ENCODE peak calls at places on chromosomes 12 and 14, in six cellular contexts. J is brain microvascular endothelial cell, E is cardiac fibroblast, N is BJ, Q is epithelial cell of esophagus, W is tibial nerve. R is an unnamed sample.

GRCh38 chr14:99479160-99479902 is 1.3 kb downstream of the SETD3 start:
- DNase-seq in J (no peak), E (peak), N (no peak), Q (no peak), W (no peak), R (no peak)

GRCh38 chr12:118302053-118302452 is 70.7 kb downstream of the TAOK3 start:
- DNase-seq in J (no peak), E (peak), N (no peak), Q (peak), W (no peak), R (no peak)

GRCh38 chr12:116160196-116160595 is 117.3 kb downstream of the MED13L start:
- DNase-seq in J (no peak), E (peak), N (no peak), Q (peak), W (no peak), R (no peak)

GRCh38 chr14:61898568-61898967 is 136.3 kb downstream of the SNAPC1 start:
- DNase-seq in J (no peak), E (no peak), N (no peak), Q (no peak), W (no peak), R (no peak)

GRCh38 chr12:41486718-41487117 is 298.6 kb downstream of the PDZRN4 start:
- DNase-seq in J (peak), E (peak), N (peak), Q (peak), W (no peak), R (no peak)

GRCh38 chr12:106871477-106871876 is 84.2 kb upstream of the TMEM263 start:
- DNase-seq in J (no peak), E (peak), N (peak), Q (peak), W (no peak), R (no peak)

GRCh38 chr12:93982847-93983315 is 165.5 kb upstream of the PLXNC1 start:
- DNase-seq in J (peak), E (peak), N (peak), Q (peak), W (no peak), R (no peak)

GRCh38 chr14:68274722-68275121 is 455.1 kb downstream of the RAD51B start:
- DNase-seq in J (no peak), E (no peak), N (no peak), Q (no peak), W (no peak), R (no peak)

GRCh38 chr12:58774731-58775130 is 145.6 kb downstream of the LRIG3 start:
- DNase-seq in J (no peak), E (no peak), N (no peak), Q (no peak), W (no peak), R (no peak)

GRCh38 chr12:21637985-21638891 is 19.4 kb downstream of the LDHB start:
- DNase-seq in J (peak), E (peak), N (no peak), Q (no peak), W (no peak), R (no peak)

GRCh38 chr12:46790066-46790465 is 35.7 kb downstream of the SLC38A4 start:
- DNase-seq in J (no peak), E (no peak), N (no peak), Q (no peak), W (no peak), R (no peak)

GRCh38 chr12:108738165-108738564 is 6.8 kb upstream of the CORO1C start:
- DNase-seq in J (no peak), E (no peak), N (no peak), Q (no peak), W (no peak), R (no peak)

GRCh38 chr12:5433081-5433839 is 1.4 kb downstream of the NTF3 start:
- DNase-seq in J (no peak), E (no peak), N (no peak), Q (no peak), W (no peak), R (no peak)

GRCh38 chr12:86264451-86265328 is 8.5 kb upstream of the MGAT4C start:
- DNase-seq in J (no peak), E (no peak), N (no peak), Q (peak), W (no peak), R (no peak)

GRCh38 chr14:22849212-22849819 is 12.9 kb downstream of the MMP14 start:
- DNase-seq in J (peak), E (peak), N (no peak), Q (peak), W (peak), R (no peak)

GRCh38 chr12:63150255-63151060 is 543 bp downstream of the AVPR1A start:
- DNase-seq in J (no peak), E (no peak), N (no peak), Q (peak), W (no peak), R (no peak)

GRCh38 chr12:16245199-16245598 is 32.3 kb downstream of the SLC15A5 start:
- DNase-seq in J (no peak), E (no peak), N (no peak), Q (no peak), W (no peak), R (no peak)

GRCh38 chr14:104171948-104172347 is 33.6 kb downstream of the KIF26A start:
- DNase-seq in J (no peak), E (no peak), N (no peak), Q (no peak), W (no peak), R (no peak)

GRCh38 chr12:76020281-76020680 is 11.3 kb downstream of the PHLDA1 start:
- DNase-seq in J (peak), E (peak), N (no peak), Q (peak), W (no peak), R (no peak)

GRCh38 chr12:19402743-19403400 is 36.4 kb upstream of the AEBP2 start:
- DNase-seq in J (peak), E (peak), N (no peak), Q (peak), W (no peak), R (no peak)

GRCh38 chr14:21054123-21054767 is 3.4 kb upstream of the RNASE8 start:
- DNase-seq in J (no peak), E (no peak), N (no peak), Q (no peak), W (no peak), R (no peak)

GRCh38 chr12:52630609-52631200 is 12.3 kb upstream of the KRT73 start:
- DNase-seq in J (no peak), E (peak), N (no peak), Q (no peak), W (no peak), R (no peak)

GRCh38 chr14:26138764-26139445 is 458.9 kb downstream of the NOVA1 start:
- DNase-seq in J (peak), E (peak), N (no peak), Q (peak), W (no peak), R (peak)

GRCh38 chr14:90649096-90649495 is 167.1 kb downstream of the TTC7B start:
- DNase-seq in J (peak), E (peak), N (no peak), Q (no peak), W (no peak), R (no peak)

GRCh38 chr12:123040106-123040505 is 59.6 kb downstream of the ARL6IP4 start:
- DNase-seq in J (no peak), E (no peak), N (no peak), Q (no peak), W (no peak), R (no peak)

GRCh38 chr12:60752589-60752988 is 1156.8 kb downstream of the SLC16A7 start:
- DNase-seq in J (no peak), E (no peak), N (no peak), Q (no peak), W (no peak), R (no peak)

GRCh38 chr12:52190860-52191729 is 719 bp downstream of the KRT80 start:
- DNase-seq in J (no peak), E (no peak), N (no peak), Q (peak), W (no peak), R (no peak)

GRCh38 chr12:109085590-109085989 is 7.7 kb downstream of the ALKBH2 start:
- DNase-seq in J (no peak), E (no peak), N (no peak), Q (no peak), W (no peak), R (no peak)

GRCh38 chr12:122862872-122863701 is 27.8 kb downstream of the HIP1R start:
- DNase-seq in J (no peak), E (no peak), N (no peak), Q (peak), W (no peak), R (no peak)

GRCh38 chr14:37413504-37414003 is 181.5 kb downstream of the FOXA1 start:
- DNase-seq in J (no peak), E (no peak), N (no peak), Q (no peak), W (no peak), R (no peak)

GRCh38 chr12:53070901-53071492 is 8.2 kb downstream of the SPRYD3 start:
- DNase-seq in J (no peak), E (no peak), N (no peak), Q (no peak), W (no peak), R (no peak)

GRCh38 chr14:95327558-95328374 is 8.1 kb upstream of the CLMN start:
- DNase-seq in J (no peak), E (no peak), N (no peak), Q (no peak), W (no peak), R (no peak)

GRCh38 chr12:120130011-120130410 is 13.5 kb upstream of the RAB35 start:
- DNase-seq in J (no peak), E (no peak), N (no peak), Q (no peak), W (no peak), R (no peak)

GRCh38 chr14:70995671-70996070 is 88.4 kb downstream of the PCNX1 start:
- DNase-seq in J (no peak), E (peak), N (no peak), Q (peak), W (no peak), R (no peak)
- H3K4me3 ChIP-seq in J (no peak), E (no peak), N (no peak), Q (no peak), W (no peak), R (no peak)

GRCh38 chr12:57145460-57146059 is 1.9 kb downstream of the LRP1-AS start:
- DNase-seq in J (no peak), E (no peak), N (no peak), Q (no peak), W (no peak), R (no peak)
- TF ChIP-seq CTCF in J (no peak), E (no peak), N (no peak), Q (no peak), W (no peak), R (no peak)

GRCh38 chr12:6539276-6540134 is 5.2 kb downstream of the GAPDH start:
- DNase-seq in J (no peak), E (peak), N (no peak), Q (peak), W (no peak), R (no peak)

GRCh38 chr12:6538420-6539275 is 4.3 kb downstream of the GAPDH start:
- DNase-seq in J (no peak), E (peak), N (no peak), Q (peak), W (no peak), R (no peak)

GRCh38 chr12:6541371-6542165 is 7.3 kb downstream of the GAPDH start:
- DNase-seq in J (no peak), E (no peak), N (no peak), Q (no peak), W (no peak), R (no peak)

GRCh38 chr12:6542209-6543009 is 8.1 kb downstream of the GAPDH start:
- DNase-seq in J (no peak), E (no peak), N (no peak), Q (no peak), W (no peak), R (no peak)

GRCh38 chr12:6540181-6540877 is 6.0 kb downstream of the GAPDH start:
- DNase-seq in J (peak), E (peak), N (peak), Q (peak), W (peak), R (no peak)
- H3K4me3 ChIP-seq in J (no peak), E (peak), N (peak), Q (peak), W (no peak), R (no peak)

GRCh38 chr12:98955284-98955683 is 310.2 kb downstream of the APAF1 start:
- DNase-seq in J (peak), E (peak), N (no peak), Q (peak), W (no peak), R (no peak)
- TF ChIP-seq CTCF in J (peak), E (peak), N (peak), Q (peak), W (no peak), R (peak)

GRCh38 chr12:10098762-10099161 is at the start of gene CLEC1A:
- DNase-seq in J (no peak), E (no peak), N (peak), Q (no peak), W (no peak), R (no peak)

GRCh38 chr12:10101042-10101579 is 2.3 kb upstream of the CLEC1A start:
- DNase-seq in J (no peak), E (no peak), N (peak), Q (peak), W (no peak), R (no peak)

GRCh38 chr12:10094648-10095047 is 4.1 kb downstream of the CLEC1A start:
- DNase-seq in J (no peak), E (no peak), N (no peak), Q (no peak), W (no peak), R (no peak)

GRCh38 chr12:10095971-10096370 is 2.8 kb downstream of the CLEC1A start:
- DNase-seq in J (no peak), E (no peak), N (no peak), Q (no peak), W (no peak), R (no peak)

GRCh38 chr12:10097521-10097920 is 1.3 kb downstream of the CLEC1A start:
- DNase-seq in J (no peak), E (no peak), N (peak), Q (no peak), W (no peak), R (no peak)
- H3K4me3 ChIP-seq in J (no peak), E (no peak), N (no peak), Q (no peak), W (peak), R (no peak)

GRCh38 chr14:97301931-97302559 is 504.9 kb downstream of the VRK1 start:
- DNase-seq in J (no peak), E (no peak), N (no peak), Q (no peak), W (no peak), R (no peak)

GRCh38 chr14:97298331-97298730 is 501.1 kb downstream of the VRK1 start:
- DNase-seq in J (no peak), E (no peak), N (no peak), Q (no peak), W (no peak), R (no peak)

GRCh38 chr14:97295108-97295710 is 498.0 kb downstream of the VRK1 start:
- DNase-seq in J (no peak), E (no peak), N (no peak), Q (no peak), W (no peak), R (no peak)

GRCh38 chr14:97298775-97299174 is 501.6 kb downstream of the VRK1 start:
- DNase-seq in J (no peak), E (no peak), N (no peak), Q (no peak), W (no peak), R (no peak)

GRCh38 chr14:97299661-97300060 is 502.5 kb downstream of the VRK1 start:
- DNase-seq in J (no peak), E (no peak), N (no peak), Q (no peak), W (no peak), R (no peak)
- TF ChIP-seq CTCF in J (no peak), E (no peak), N (no peak), Q (no peak), W (no peak), R (peak)

GRCh38 chr14:101066826-101067508 is 163.4 kb upstream of the RTL1 start:
- DNase-seq in J (no peak), E (no peak), N (no peak), Q (no peak), W (no peak), R (no peak)
- H3K4me3 ChIP-seq in J (no peak), E (no peak), N (no peak), Q (no peak), W (no peak), R (no peak)

GRCh38 chr12:113154351-113154973 is 4.9 kb downstream of the CFAP73 start:
- DNase-seq in J (no peak), E (peak), N (no peak), Q (peak), W (no peak), R (no peak)

GRCh38 chr12:113149361-113150150 is at the start of gene CFAP73:
- DNase-seq in J (peak), E (peak), N (peak), Q (peak), W (no peak), R (peak)

GRCh38 chr12:113152835-113153814 is 3.6 kb downstream of the CFAP73 start:
- DNase-seq in J (peak), E (peak), N (peak), Q (peak), W (peak), R (peak)

GRCh38 chr12:113152196-113152834 is 2.8 kb downstream of the CFAP73 start:
- DNase-seq in J (no peak), E (no peak), N (no peak), Q (no peak), W (no peak), R (no peak)

GRCh38 chr12:113151655-113152054 is 2.1 kb downstream of the CFAP73 start:
- DNase-seq in J (no peak), E (no peak), N (no peak), Q (no peak), W (no peak), R (no peak)
- TF ChIP-seq CTCF in J (no peak), E (no peak), N (no peak), Q (no peak), W (no peak), R (no peak)

R was measured in epithelial cell of proximal tubule.